ENCODE peak calls at places on chromosomes 1 and 21, in six cellular contexts. N is HCT116, Q is H1, D is GM12878, R is K562, K is HepG2. S is an unnamed sample.

GRCh38 chr1:63547621-63548294 is 24.4 kb downstream of the EFCAB7 start:
- DNase-seq in N (no peak), Q (no peak), D (no peak), R (no peak), K (no peak), S (no peak)

GRCh38 chr1:221812905-221813597 is 71.2 kb upstream of the DUSP10 start:
- DNase-seq in N (no peak), Q (no peak), D (no peak), R (peak), K (no peak), S (no peak)

GRCh38 chr1:200479816-200480215 is 70.0 kb upstream of the ZNF281 start:
- DNase-seq in N (no peak), Q (no peak), D (no peak), R (no peak), K (no peak), S (no peak)

GRCh38 chr1:51631747-51632146 is 14.9 kb downstream of the OSBPL9 start:
- DNase-seq in N (no peak), Q (no peak), D (no peak), R (peak), K (no peak), S (no peak)

GRCh38 chr1:245751111-245751510 is 596.3 kb downstream of the KIF26B start:
- DNase-seq in N (no peak), Q (no peak), D (no peak), R (no peak), K (no peak), S (no peak)

GRCh38 chr1:185227161-185227560 is 70.2 kb downstream of the SWT1 start:
- DNase-seq in N (no peak), Q (no peak), D (no peak), R (no peak), K (no peak), S (no peak)

GRCh38 chr1:44345187-44345775 is 9.8 kb downstream of the ERI3 start:
- DNase-seq in N (no peak), Q (no peak), D (no peak), R (no peak), K (no peak), S (no peak)

GRCh38 chr1:200889571-200889970 is 5.1 kb upstream of the INAVA start:
- DNase-seq in N (no peak), Q (no peak), D (no peak), R (no peak), K (no peak), S (no peak)

GRCh38 chr1:119451158-119451557 is 36.2 kb downstream of the HSD3B2 start:
- DNase-seq in N (no peak), Q (no peak), D (no peak), R (no peak), K (no peak), S (no peak)

GRCh38 chr1:91725961-91726704 is 159.8 kb downstream of the TGFBR3 start:
- DNase-seq in N (no peak), Q (no peak), D (no peak), R (no peak), K (peak), S (no peak)

GRCh38 chr1:200473698-200474371 is 64.0 kb upstream of the ZNF281 start:
- DNase-seq in N (no peak), Q (no peak), D (peak), R (no peak), K (no peak), S (no peak)

GRCh38 chr1:172499636-172500141 is 33.3 kb upstream of the SUCO start:
- DNase-seq in N (peak), Q (no peak), D (no peak), R (peak), K (peak), S (no peak)

GRCh38 chr1:210223174-210223904 is 9.3 kb upstream of the SERTAD4 start:
- DNase-seq in N (no peak), Q (no peak), D (no peak), R (no peak), K (no peak), S (no peak)

GRCh38 chr1:6672558-6672957 is 29.1 kb downstream of the DNAJC11 start:
- DNase-seq in N (no peak), Q (no peak), D (no peak), R (no peak), K (no peak), S (no peak)

GRCh38 chr1:191671236-191671635 is 487.0 kb upstream of the RGS18 start:
- DNase-seq in N (no peak), Q (no peak), D (no peak), R (no peak), K (no peak), S (no peak)

GRCh38 chr21:19034041-19034440 is 630.5 kb upstream of the TMPRSS15 start:
- DNase-seq in N (no peak), Q (no peak), D (no peak), R (no peak), K (no peak), S (no peak)

GRCh38 chr1:19139711-19140110 is 70.4 kb downstream of the UBR4 start:
- DNase-seq in N (no peak), Q (no peak), D (no peak), R (no peak), K (no peak), S (peak)

GRCh38 chr1:23558140-23558871 is 995 bp downstream of the ID3 start:
- DNase-seq in N (peak), Q (no peak), D (no peak), R (peak), K (peak), S (no peak)

GRCh38 chr1:56190975-56191768 is 388.2 kb downstream of the PLPP3 start:
- DNase-seq in N (no peak), Q (no peak), D (no peak), R (no peak), K (peak), S (no peak)

GRCh38 chr1:99531578-99532570 is 114.0 kb upstream of the PALMD start:
- DNase-seq in N (no peak), Q (no peak), D (no peak), R (no peak), K (no peak), S (no peak)

GRCh38 chr21:25891596-25891995 is 156.8 kb downstream of the GABPA start:
- DNase-seq in N (no peak), Q (no peak), D (no peak), R (no peak), K (no peak), S (no peak)

GRCh38 chr1:167881786-167882185 is 32.1 kb downstream of the ADCY10 start:
- DNase-seq in N (no peak), Q (no peak), D (no peak), R (no peak), K (peak), S (no peak)

GRCh38 chr1:27807385-27807784 is 23.2 kb upstream of the PPP1R8 start:
- DNase-seq in N (no peak), Q (no peak), D (no peak), R (no peak), K (no peak), S (no peak)

GRCh38 chr1:26593385-26593784 is 63.8 kb downstream of the RPS6KA1 start:
- DNase-seq in N (no peak), Q (no peak), D (no peak), R (no peak), K (no peak), S (no peak)

GRCh38 chr1:150557065-150557600 is 7.9 kb downstream of the ADAMTSL4 start:
- DNase-seq in N (no peak), Q (no peak), D (no peak), R (no peak), K (no peak), S (no peak)

GRCh38 chr1:53511933-53512806 is 53.0 kb downstream of the DMRTB1 start:
- DNase-seq in N (no peak), Q (no peak), D (no peak), R (no peak), K (no peak), S (no peak)

GRCh38 chr1:163361123-163361934 is 39.6 kb downstream of the NUF2 start:
- DNase-seq in N (peak), Q (no peak), D (no peak), R (peak), K (peak), S (peak)

GRCh38 chr1:228043281-228043845 is 36.6 kb downstream of the WNT3A start:
- DNase-seq in N (no peak), Q (no peak), D (no peak), R (no peak), K (no peak), S (no peak)

GRCh38 chr1:157992031-157992568 is 1.3 kb upstream of the KIRREL1 start:
- DNase-seq in N (no peak), Q (no peak), D (no peak), R (peak), K (peak), S (peak)

GRCh38 chr21:36076878-36077658 is 7.2 kb downstream of the CBR1 start:
- DNase-seq in N (no peak), Q (no peak), D (no peak), R (peak), K (no peak), S (no peak)

GRCh38 chr1:155012052-155012546 is 9.5 kb downstream of the ZBTB7B start:
- DNase-seq in N (peak), Q (peak), D (no peak), R (peak), K (no peak), S (peak)

GRCh38 chr1:228337031-228337564 is 69.5 kb downstream of the TRIM11 start:
- DNase-seq in N (no peak), Q (no peak), D (no peak), R (no peak), K (no peak), S (no peak)

GRCh38 chr1:2952992-2953391 is 68.3 kb upstream of the ACTRT2 start:
- DNase-seq in N (no peak), Q (no peak), D (no peak), R (no peak), K (no peak), S (no peak)
- H3K9ac ChIP-seq in N (no peak), Q (no peak), D (no peak), R (no peak), K (no peak), S (no peak)

DNA sequence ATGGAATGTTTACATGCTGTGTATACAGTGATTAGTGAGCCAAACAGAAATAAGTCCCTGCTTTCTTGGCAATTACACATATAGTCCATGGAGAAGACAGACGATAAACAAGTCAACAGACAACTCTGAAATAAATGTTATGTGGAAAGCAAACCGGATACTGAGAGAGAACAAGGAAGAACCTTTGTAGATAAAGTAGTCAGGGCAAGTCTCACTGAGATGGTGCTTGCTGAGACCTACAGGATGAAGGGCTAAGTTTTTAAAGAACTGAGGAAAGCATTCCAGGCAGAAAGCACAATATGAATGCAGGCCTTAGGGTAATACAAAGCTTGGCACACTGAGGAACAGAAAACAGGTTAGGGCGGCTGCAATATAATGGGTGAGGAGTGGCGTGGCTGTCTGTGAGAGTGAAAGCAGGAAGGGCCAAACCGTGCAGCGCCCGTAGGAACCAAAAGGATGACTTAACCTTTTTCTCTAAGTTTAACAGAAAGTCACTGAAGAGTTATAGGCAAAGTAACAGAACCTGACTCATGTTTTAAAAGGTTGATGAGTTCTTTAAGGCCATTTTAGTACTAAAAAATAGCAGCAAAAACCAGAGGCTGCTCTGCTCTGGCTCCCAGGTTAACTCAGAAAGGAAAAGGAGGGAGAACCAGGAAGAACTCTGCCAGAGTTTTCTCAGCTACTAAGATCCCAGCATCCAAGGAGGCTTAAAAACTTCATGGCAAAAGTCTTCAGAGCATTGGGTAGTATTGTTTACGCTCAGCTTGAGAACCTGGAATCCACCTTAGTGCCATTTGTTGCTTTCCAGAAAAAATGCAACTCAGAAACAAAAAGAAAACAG is 8.7 kb upstream of the TTF2 start:
- DNase-seq in N (no peak), Q (no peak), D (peak), R (no peak), K (no peak), S (no peak)
- TF ChIP-seq ZNF274 in N (no peak), Q (no peak), D (no peak), R (no peak), K (no peak), S (no peak)

GRCh38 chr1:39789571-39790110 is 976 bp upstream of the BMP8B start:
- DNase-seq in N (no peak), Q (no peak), D (no peak), R (no peak), K (no peak), S (no peak)

GRCh38 chr1:39791838-39792237 is 3.2 kb upstream of the BMP8B start:
- DNase-seq in N (no peak), Q (no peak), D (no peak), R (no peak), K (no peak), S (no peak)

GRCh38 chr1:39788426-39788757 is 273 bp downstream of the BMP8B start:
- DNase-seq in N (no peak), Q (no peak), D (no peak), R (no peak), K (no peak), S (no peak)

GRCh38 chr1:39788758-39789570 is at the start of gene BMP8B:
- DNase-seq in N (peak), Q (no peak), D (no peak), R (peak), K (no peak), S (no peak)

GRCh38 chr1:39787468-39787867 is 1.2 kb downstream of the BMP8B start:
- DNase-seq in N (no peak), Q (no peak), D (no peak), R (no peak), K (no peak), S (no peak)
- H3K9ac ChIP-seq in N (no peak), Q (no peak), D (no peak), R (no peak), K (no peak), S (no peak)

GRCh38 chr1:8075511-8076051 is 49.5 kb upstream of the ERRFI1 start:
- DNase-seq in N (no peak), Q (no peak), D (no peak), R (no peak), K (no peak), S (no peak)

GRCh38 chr1:8076171-8076570 is 50.1 kb upstream of the ERRFI1 start:
- DNase-seq in N (no peak), Q (no peak), D (no peak), R (no peak), K (no peak), S (no peak)

GRCh38 chr1:8078176-8078671 is 52.1 kb upstream of the ERRFI1 start:
- DNase-seq in N (peak), Q (no peak), D (no peak), R (no peak), K (peak), S (no peak)

GRCh38 chr1:8077602-8078001 is 51.5 kb upstream of the ERRFI1 start:
- DNase-seq in N (no peak), Q (no peak), D (no peak), R (peak), K (no peak), S (no peak)

GRCh38 chr1:8077120-8077573 is 51.0 kb upstream of the ERRFI1 start:
- DNase-seq in N (peak), Q (no peak), D (no peak), R (peak), K (peak), S (no peak)
- TF ChIP-seq ZNF274 in N (no peak), Q (no peak), D (no peak), R (no peak), K (no peak), S (no peak)

GRCh38 chr1:30035522-30036228 is 687.7 kb downstream of the MATN1 start:
- DNase-seq in N (no peak), Q (no peak), D (no peak), R (no peak), K (no peak), S (no peak)

GRCh38 chr1:30032302-30032701 is 691.1 kb downstream of the MATN1 start:
- DNase-seq in N (no peak), Q (no peak), D (no peak), R (no peak), K (no peak), S (no peak)

GRCh38 chr1:30034627-30035521 is 688.5 kb downstream of the MATN1 start:
- DNase-seq in N (no peak), Q (no peak), D (no peak), R (no peak), K (no peak), S (peak)

GRCh38 chr1:30034105-30034626 is 689.2 kb downstream of the MATN1 start:
- DNase-seq in N (no peak), Q (no peak), D (no peak), R (no peak), K (no peak), S (no peak)

GRCh38 chr1:30033276-30034104 is 689.9 kb downstream of the MATN1 start:
- DNase-seq in N (no peak), Q (no peak), D (no peak), R (no peak), K (no peak), S (no peak)
- H3K9ac ChIP-seq in N (no peak), Q (no peak), D (no peak), R (no peak), K (no peak), S (no peak)

DNA sequence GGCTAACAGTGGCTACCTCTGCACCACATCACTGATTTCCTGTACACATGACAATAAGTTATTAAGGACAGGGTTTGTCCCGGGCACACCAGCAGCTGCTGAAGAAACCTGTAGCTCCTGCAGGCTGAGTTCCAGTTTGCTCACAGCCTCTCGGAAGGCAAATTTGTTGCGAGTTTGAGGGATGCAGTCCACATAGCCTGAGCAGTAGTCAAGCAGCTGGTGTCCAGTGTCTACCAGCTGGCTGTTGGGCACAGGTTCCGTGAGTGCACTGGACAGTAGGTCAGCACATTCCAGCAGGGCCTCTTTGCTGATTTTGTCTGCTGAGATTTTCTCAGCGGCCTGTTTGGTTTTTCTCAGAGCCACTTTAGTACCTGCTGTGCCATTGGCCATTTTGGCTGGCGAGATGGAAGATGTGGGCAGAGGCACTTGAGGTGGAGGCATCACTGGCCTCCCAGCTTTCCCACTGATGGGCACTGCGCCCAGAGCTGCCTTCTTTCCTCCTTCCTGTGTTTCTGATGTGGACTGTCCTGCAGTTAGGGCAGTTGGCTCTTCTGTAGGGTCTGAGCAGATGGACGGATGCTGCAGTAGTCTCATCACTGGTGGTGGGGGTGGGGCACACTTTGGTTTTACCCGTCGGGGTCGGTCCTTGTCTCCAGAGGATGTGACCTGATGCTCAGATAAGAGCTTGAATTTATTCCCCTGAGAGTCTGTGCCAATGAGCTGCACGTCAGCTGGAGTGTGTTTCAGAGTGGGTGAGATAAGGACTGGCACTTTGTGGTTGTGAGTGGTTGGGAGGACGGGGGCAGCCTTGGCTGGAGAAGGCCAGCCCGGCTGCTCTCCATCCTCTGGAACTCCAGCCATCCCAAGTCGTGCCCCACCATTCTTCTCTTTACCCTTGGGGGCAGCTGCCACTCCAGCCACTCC is 26.1 kb downstream of the TOR3A start:
- DNase-seq in N (no peak), Q (no peak), D (no peak), R (no peak), K (no peak), S (no peak)
- TF ChIP-seq ZNF274 in N (no peak), Q (no peak), D (no peak), R (no peak), K (no peak), S (no peak)

DNA sequence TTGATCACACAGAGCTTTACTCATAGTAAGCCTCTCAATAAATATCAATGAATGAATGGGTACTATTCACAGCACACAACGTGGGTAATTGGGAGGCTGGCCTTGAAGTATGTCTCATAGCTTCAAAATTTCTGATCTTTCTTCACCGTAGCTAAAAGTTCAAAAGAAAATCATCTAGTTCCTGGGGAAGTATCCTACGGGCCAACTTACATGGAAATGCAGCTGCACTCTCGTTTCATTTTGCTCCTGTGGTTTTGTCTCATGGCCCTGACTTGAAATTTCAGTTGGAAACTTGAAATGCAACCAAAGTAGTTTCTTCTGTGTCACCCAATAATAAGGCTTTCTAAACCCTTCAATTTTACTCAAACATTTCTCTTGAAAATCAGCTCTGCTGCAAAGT is 76.1 kb upstream of the CNIH3 start:
- DNase-seq in N (no peak), Q (no peak), D (no peak), R (no peak), K (no peak), S (no peak)
- H3K9ac ChIP-seq in N (no peak), Q (no peak), D (no peak), R (no peak), K (no peak), S (no peak)